ENCODE peak calls at places on chromosomes 16 and 17, in six cellular contexts. R is transverse colon, L is A549, P is HepG2, H is tibial nerve, E is stomach. Q is an unnamed sample. For H3K4me1, the result is how much of the 10 kb centered on the place peaks cover.

GRCh38 chr16:85557976-85558589 is 55.0 kb upstream of the GSE1 start:
- DNase-seq in R (peak), L (no peak), E (peak), P (no peak), H (no peak), Q (no peak)

GRCh38 chr16:58324792-58325191 is 30.0 kb upstream of the PRSS54 start:
- DNase-seq in L (no peak), E (no peak), H (no peak), P (no peak), R (no peak), Q (no peak)

GRCh38 chr16:75580-76501 is 2.2 kb upstream of the MPG start:
- DNase-seq in H (peak), R (peak), P (peak), L (no peak), E (peak), Q (peak)

GRCh38 chr17:67217446-67217845 is 27.6 kb downstream of the HELZ start:
- DNase-seq in L (no peak), E (no peak), H (no peak), P (no peak), R (no peak), Q (no peak)

GRCh38 chr16:70432800-70433455 is 6.0 kb downstream of the ST3GAL2 start:
- DNase-seq in L (no peak), E (no peak), R (peak), P (no peak), H (no peak), Q (no peak)

GRCh38 chr17:77946900-77947643 is 11.4 kb upstream of the TNRC6C start:
- DNase-seq in R (no peak), H (no peak), E (no peak), P (no peak), L (no peak), Q (no peak)

GRCh38 chr17:18951941-18952842 is at the start of gene SLC5A10:
- DNase-seq in L (peak), H (no peak), E (no peak), P (peak), R (no peak), Q (no peak)

GRCh38 chr16:86452451-86452850 is 57.9 kb upstream of the FOXF1 start:
- DNase-seq in L (no peak), H (no peak), E (no peak), R (no peak), P (no peak), Q (peak)

GRCh38 chr17:33012522-33013033 is 20.9 kb downstream of the SPACA3 start:
- DNase-seq in R (no peak), H (no peak), E (no peak), P (no peak), L (peak), Q (no peak)

GRCh38 chr17:8151641-8152111 is 528 bp downstream of the PER1 start:
- DNase-seq in E (peak), L (no peak), R (peak), H (peak), P (no peak), Q (peak)

GRCh38 chr17:13560935-13561334 is 40.8 kb downstream of the HS3ST3A1 start:
- DNase-seq in H (no peak), P (no peak), R (no peak), L (no peak), E (no peak), Q (no peak)

GRCh38 chr17:2423271-2423670 is 22.4 kb upstream of the MNT start:
- DNase-seq in E (no peak), H (no peak), L (no peak), R (no peak), P (no peak), Q (no peak)

GRCh38 chr16:88570691-88571092 is 489 bp downstream of the ZC3H18 start:
- DNase-seq in L (no peak), H (no peak), P (no peak), R (peak), E (no peak), Q (no peak)

GRCh38 chr17:65699459-65699858 is 138.0 kb upstream of the AXIN2 start:
- DNase-seq in E (no peak), H (no peak), P (no peak), L (no peak), R (no peak), Q (no peak)

GRCh38 chr17:17675925-17676534 is 5.2 kb upstream of the RAI1 start:
- DNase-seq in P (no peak), R (no peak), H (no peak), E (no peak), L (peak), Q (no peak)

GRCh38 chr16:4618645-4619418 is 4.1 kb upstream of the UBALD1 start:
- DNase-seq in L (no peak), E (no peak), R (no peak), H (no peak), P (peak), Q (no peak)

GRCh38 chr16:68091604-68092261 is 6.6 kb downstream of the NFATC3 start:
- DNase-seq in R (no peak), L (peak), E (no peak), P (peak), H (no peak), Q (no peak)

GRCh38 chr17:48755346-48755745 is 26.8 kb upstream of the HOXB13 start:
- DNase-seq in L (no peak), E (no peak), P (no peak), H (no peak), R (no peak), Q (no peak)

GRCh38 chr16:21950782-21951521 is 2.2 kb upstream of the UQCRC2 start:
- DNase-seq in H (peak), E (no peak), L (peak), R (no peak), P (peak), Q (no peak)

GRCh38 chr17:21262259-21262993 is 9.2 kb upstream of the NATD1 start:
- DNase-seq in L (no peak), H (no peak), P (no peak), R (no peak), E (no peak), Q (no peak)

GRCh38 chr17:77807746-77808441 is 150.6 kb upstream of the TNRC6C start:
- DNase-seq in H (no peak), E (no peak), R (no peak), P (no peak), L (no peak), Q (no peak)

GRCh38 chr16:54937673-54938350 is 7.1 kb downstream of the IRX5 start:
- DNase-seq in E (no peak), H (no peak), P (no peak), R (no peak), L (no peak), Q (no peak)

GRCh38 chr17:2975469-2975958 is 87.9 kb downstream of the OR1D5 start:
- DNase-seq in P (peak), L (no peak), H (no peak), E (peak), R (peak), Q (peak)

GRCh38 chr16:30948956-30949654 is at the start of gene ORAI3:
- DNase-seq in H (peak), E (peak), L (peak), P (no peak), R (peak), Q (peak)

GRCh38 chr17:38706625-38707298 is 1.7 kb downstream of the MLLT6 start:
- DNase-seq in E (no peak), R (no peak), P (no peak), H (no peak), L (no peak), Q (no peak)

GRCh38 chr17:29933379-29933778 is 3.4 kb upstream of the SSH2 start:
- DNase-seq in E (no peak), L (peak), P (peak), R (no peak), H (no peak), Q (no peak)

GRCh38 chr16:15749985-15750384 is 99.9 kb downstream of the NDE1 start:
- DNase-seq in R (no peak), E (no peak), P (no peak), L (no peak), H (no peak), Q (no peak)

GRCh38 chr17:39591958-39592954 is 15.5 kb downstream of the NEUROD2 start:
- DNase-seq in R (peak), L (peak), H (peak), E (peak), P (peak), Q (no peak)

GRCh38 chr17:33125552-33125950 is 133.9 kb downstream of the SPACA3 start:
- DNase-seq in E (no peak), H (no peak), R (no peak), L (peak), P (no peak), Q (no peak)

GRCh38 chr16:20879175-20880053 is 20.7 kb downstream of the DCUN1D3 start:
- DNase-seq in P (peak), R (no peak), L (peak), E (no peak), H (no peak), Q (no peak)

GRCh38 chr16:57951204-57951960 is 19.5 kb downstream of the CNGB1 start:
- DNase-seq in H (no peak), E (no peak), L (no peak), P (no peak), R (no peak), Q (no peak)

GRCh38 chr16:56866955-56867830 is 2.2 kb downstream of the SLC12A3 start:
- DNase-seq in E (peak), R (peak), H (peak), P (peak), L (peak), Q (no peak)

GRCh38 chr17:2055494-2056220 is 754 bp downstream of the HIC1 start:
- DNase-seq in E (no peak), L (no peak), P (no peak), H (no peak), R (peak), Q (peak)

GRCh38 chr16:49543315-49543946 is 169.8 kb downstream of the C16orf78 start:
- DNase-seq in E (no peak), P (no peak), R (no peak), H (no peak), L (no peak), Q (no peak)

GRCh38 chr16:69930117-69930776 is 20.9 kb upstream of the CLEC18A start:
- DNase-seq in P (peak), R (peak), H (peak), E (peak), L (peak), Q (no peak)

GRCh38 chr17:6163632-6164319 is 93.6 kb downstream of the WSCD1 start:
- DNase-seq in H (no peak), E (no peak), R (no peak), P (no peak), L (no peak), Q (no peak)
- H3K4me1 ChIP-seq in H (under half), E (under half), R (under half), P (under half), L (under half), Q (under half)

DNA sequence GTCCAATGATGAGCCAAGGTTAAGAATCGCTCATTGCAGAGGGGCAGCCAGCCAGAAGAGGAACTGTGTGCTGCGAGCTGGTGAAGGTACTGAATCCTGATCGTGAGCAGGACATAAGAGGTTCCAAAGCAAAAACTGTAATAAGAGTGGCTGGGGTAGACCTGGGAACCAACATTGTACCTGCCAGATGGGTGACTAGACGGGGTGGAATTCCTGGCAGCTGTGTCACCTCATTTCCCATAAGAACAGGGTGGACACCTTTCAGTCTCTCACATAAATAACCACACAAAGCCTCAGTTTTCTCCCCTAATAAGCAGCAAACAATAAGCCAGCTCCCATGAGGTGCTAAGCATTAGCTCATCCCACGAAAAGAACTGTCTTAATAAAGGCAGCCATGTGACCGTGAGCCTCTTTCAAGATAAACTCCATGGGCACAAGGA is 290.3 kb downstream of the SOX9 start:
- DNase-seq in L (peak), E (no peak), H (no peak), R (no peak), P (no peak), Q (no peak)
- TF ChIP-seq EP300 in L (no peak), E (no peak), H (no peak), R (no peak), P (no peak), Q (no peak)

DNA sequence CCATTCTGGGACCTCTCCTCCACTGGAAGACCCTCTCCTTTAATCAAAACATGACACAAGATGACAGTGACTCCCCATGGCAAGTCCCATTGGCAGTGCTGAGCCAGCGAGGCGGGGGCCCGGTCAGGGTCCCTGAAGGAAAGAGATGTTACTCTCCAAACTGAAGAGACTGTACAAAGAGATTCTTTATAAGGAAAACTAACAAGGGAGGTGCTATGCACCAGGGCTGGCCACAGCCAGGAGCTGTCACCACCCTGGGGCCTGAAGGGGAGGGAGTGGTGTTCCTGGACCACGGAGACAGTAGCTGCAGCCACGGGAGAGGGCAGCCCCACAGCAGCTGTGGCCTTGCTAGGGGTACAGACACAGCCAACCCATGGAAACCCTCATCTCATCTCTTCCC is 123.1 kb downstream of the XYLT1 start:
- DNase-seq in L (no peak), H (no peak), R (no peak), P (no peak), E (no peak), Q (no peak)
- H3K4me1 ChIP-seq in L (under half), H (half or more), R (half or more), P (under half), E (under half), Q (under half)

GRCh38 chr17:45225964-45226530 is 4.4 kb downstream of the FMNL1 start:
- DNase-seq in R (peak), L (peak), P (no peak), H (peak), E (peak), Q (peak)
- TF ChIP-seq EP300 in R (no peak), L (no peak), P (no peak), H (no peak), E (no peak), Q (no peak)

GRCh38 chr16:1712791-1713261 is 6.8 kb downstream of the MAPK8IP3 start:
- DNase-seq in H (no peak), P (no peak), E (no peak), L (no peak), R (no peak), Q (no peak)
- H3K4me1 ChIP-seq in H (under half), P (under half), E (under half), L (under half), R (under half), Q (under half)

GRCh38 chr17:28912938-28913333 is 10.1 kb upstream of the DHRS13 start:
- DNase-seq in L (no peak), R (no peak), E (no peak), P (no peak), H (no peak), Q (no peak)

GRCh38 chr17:28908640-28909098 is 5.8 kb upstream of the DHRS13 start:
- DNase-seq in E (no peak), P (peak), R (peak), L (no peak), H (peak), Q (peak)

GRCh38 chr17:28911411-28912045 is 8.6 kb upstream of the DHRS13 start:
- DNase-seq in L (no peak), R (no peak), E (no peak), P (no peak), H (no peak), Q (no peak)

GRCh38 chr17:28910534-28910933 is 7.7 kb upstream of the DHRS13 start:
- DNase-seq in L (no peak), H (no peak), E (no peak), P (no peak), R (no peak), Q (no peak)

DNA sequence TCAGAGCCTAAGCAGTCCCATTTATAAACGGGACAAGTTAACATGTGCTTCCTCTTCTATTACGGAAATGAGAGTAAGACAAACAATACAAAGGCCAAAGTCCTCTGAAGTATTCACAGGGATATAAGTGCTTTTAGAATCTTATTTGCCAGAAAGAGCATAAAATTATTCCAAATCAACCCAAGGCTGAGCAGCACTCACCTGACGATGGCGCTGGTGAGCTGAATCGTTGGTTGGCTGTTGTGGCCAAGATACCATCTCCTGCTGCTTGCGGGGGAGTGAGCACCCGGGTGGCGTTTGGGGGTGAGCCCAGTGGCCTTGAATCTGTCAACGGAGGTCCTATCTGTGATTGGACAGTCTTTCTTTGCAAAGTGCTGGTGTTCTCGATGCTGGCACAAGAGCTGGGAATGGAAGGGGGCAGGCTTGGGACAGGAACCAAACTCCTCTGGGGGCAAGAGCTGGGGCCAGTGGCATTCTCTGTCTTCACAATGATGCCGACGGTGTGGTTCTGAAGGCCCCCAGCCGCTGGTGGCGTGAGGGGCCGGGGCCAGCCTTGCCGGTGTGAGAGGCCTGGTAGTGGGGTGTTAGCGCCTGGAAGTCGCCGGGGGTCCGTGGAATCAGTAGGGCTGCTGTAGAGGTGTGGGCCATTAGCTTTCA is 9.5 kb upstream of the DHRS13 start:
- DNase-seq in H (no peak), E (no peak), L (peak), P (no peak), R (peak), Q (no peak)
- TF ChIP-seq EP300 in H (no peak), E (no peak), L (no peak), P (no peak), R (no peak), Q (no peak)

DNA sequence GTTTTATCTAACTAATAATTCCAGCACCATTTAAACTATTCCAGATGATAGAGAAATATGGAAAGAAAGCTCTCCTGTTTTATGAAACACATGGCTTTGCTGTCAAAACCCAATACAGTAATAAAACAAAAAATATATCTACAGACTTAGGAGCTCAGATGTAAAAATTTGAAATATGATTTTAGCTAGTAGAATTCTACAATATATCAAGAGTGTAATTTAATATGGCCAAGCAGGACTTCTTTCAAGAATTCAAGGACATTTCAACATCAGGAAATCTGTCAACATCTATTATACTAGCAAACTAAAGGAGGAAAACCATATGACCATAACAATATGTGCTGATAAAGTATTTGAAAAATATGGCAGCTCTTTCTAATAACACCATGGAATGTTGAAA is 57.5 kb downstream of the CCDC182 start:
- DNase-seq in P (no peak), R (no peak), H (no peak), E (no peak), L (no peak), Q (no peak)
- H3K4me1 ChIP-seq in P (under half), R (under half), H (under half), E (under half), L (under half), Q (under half)

GRCh38 chr16:27205436-27206065 is 2.2 kb downstream of the KDM8 start:
- DNase-seq in H (no peak), E (no peak), P (no peak), R (no peak), L (no peak), Q (no peak)

GRCh38 chr16:27202923-27203428 is 350 bp upstream of the KDM8 start:
- DNase-seq in L (no peak), R (no peak), P (no peak), H (no peak), E (no peak), Q (no peak)

GRCh38 chr16:27204232-27204915 is 1.0 kb downstream of the KDM8 start:
- DNase-seq in P (no peak), E (no peak), H (no peak), R (no peak), L (no peak), Q (no peak)

GRCh38 chr16:27199747-27200146 is 3.6 kb upstream of the KDM8 start:
- DNase-seq in P (no peak), H (no peak), L (no peak), E (no peak), R (no peak), Q (no peak)

DNA sequence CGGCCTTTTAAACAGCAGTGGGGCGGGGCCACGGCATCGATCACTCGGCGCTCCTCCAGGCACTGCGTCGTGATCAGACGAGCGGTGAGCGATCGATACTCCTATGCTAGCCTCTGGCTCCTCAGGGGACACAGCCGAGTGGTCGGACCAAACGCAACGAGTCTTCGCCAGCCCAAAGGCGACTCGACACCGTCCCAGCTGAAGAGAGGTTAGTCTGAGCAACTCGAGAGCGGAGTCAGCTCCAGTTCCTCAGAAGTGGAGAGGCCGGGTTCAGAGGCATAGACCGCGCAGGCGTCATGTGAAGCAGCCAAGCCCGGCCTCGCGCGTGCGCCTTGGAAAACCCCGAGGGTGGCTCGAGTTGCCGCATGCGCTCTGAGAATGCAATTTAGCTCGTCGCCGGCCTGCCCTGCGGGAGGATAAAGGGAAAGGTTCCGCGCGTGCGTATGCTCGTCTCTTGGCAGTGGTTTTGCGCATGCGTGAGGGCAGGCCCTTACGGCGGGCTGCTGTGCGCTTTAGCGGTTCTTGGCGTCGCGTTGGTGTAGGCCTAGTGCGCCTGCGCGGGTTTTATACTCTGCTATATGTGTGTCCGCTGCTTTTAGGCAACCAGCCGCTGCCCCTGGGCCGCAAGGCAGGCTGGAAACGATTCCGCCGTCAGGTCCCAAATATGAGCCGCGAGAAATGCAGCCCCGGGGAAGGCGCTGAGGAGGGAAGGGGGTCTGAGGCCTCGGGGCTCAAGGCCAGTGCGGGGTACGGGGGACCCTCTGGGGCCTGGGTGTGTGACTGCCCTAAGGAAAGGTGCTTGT is at the start of gene KDM8:
- DNase-seq in E (peak), R (peak), L (peak), P (peak), H (peak), Q (peak)
- TF ChIP-seq EP300 in E (no peak), R (no peak), L (no peak), P (peak), H (peak), Q (no peak)

Q was measured in sigmoid colon.